ENCODE peak calls at places on chromosomes 1 and 21, in nine cellular contexts. S, K, Z, A, G, Y, O, T and C are unnamed samples. For H3K36me3 and H3K27me3, the result is how much of the 10 kb centered on the place peaks cover.

GRCh38 chr1:51255331-51255730 is 19.3 kb downstream of the RNF11 start:
- DNase-seq in O (no peak), K (peak), T (no peak), A (no peak), S (no peak), G (no peak), Z (no peak), Y (no peak), C (no peak)

GRCh38 chr1:51341876-51342496 is 11.6 kb upstream of the TTC39A start:
- DNase-seq in S (no peak), K (no peak), Z (no peak), O (no peak), T (no peak), G (no peak), Y (no peak), A (no peak), C (no peak)

GRCh38 chr1:115337276-115337632 is 795 bp downstream of the NGF start:
- DNase-seq in A (no peak), K (no peak), O (no peak), G (no peak), Y (peak), Z (no peak), T (no peak), S (no peak), C (peak)

GRCh38 chr1:43531453-43531905 is 796 bp downstream of the PTPRF start:
- DNase-seq in Y (peak), O (peak), S (no peak), A (no peak), T (peak), Z (no peak), G (peak), K (no peak), C (peak)

GRCh38 chr1:17920881-17921635 is 165.9 kb downstream of the ACTL8 start:
- DNase-seq in A (no peak), G (no peak), Z (no peak), O (no peak), T (no peak), S (no peak), K (no peak), Y (no peak), C (no peak)

GRCh38 chr1:13801232-13801631 is 101.2 kb downstream of the PRDM2 start:
- DNase-seq in G (no peak), S (peak), Y (no peak), K (peak), T (no peak), A (no peak), Z (no peak), O (peak), C (no peak)

GRCh38 chr1:51487628-51488027 is 31.4 kb downstream of the EPS15 start:
- DNase-seq in Y (no peak), T (peak), G (no peak), A (no peak), K (no peak), S (no peak), Z (no peak), O (no peak), C (no peak)

GRCh38 chr1:210400043-210400840 is 71.5 kb downstream of the HHAT start:
- DNase-seq in Z (peak), K (peak), O (peak), A (peak), Y (peak), S (peak), G (no peak), T (peak), C (peak)

GRCh38 chr1:181798191-181798926 is 263.2 kb downstream of the ZNF648 start:
- DNase-seq in K (no peak), O (no peak), Z (no peak), Y (no peak), S (no peak), G (no peak), T (no peak), A (no peak), C (no peak)

GRCh38 chr21:44082648-44083436 is 24.4 kb upstream of the PWP2 start:
- DNase-seq in G (no peak), K (no peak), S (peak), T (no peak), Z (no peak), O (no peak), Y (no peak), A (no peak), C (no peak)

GRCh38 chr1:177873238-177873637 is 96.6 kb downstream of the SEC16B start:
- DNase-seq in A (peak), Z (no peak), O (no peak), Y (peak), T (no peak), S (peak), K (peak), G (no peak), C (no peak)

GRCh38 chr1:168613689-168614655 is 37.6 kb downstream of the XCL1 start:
- DNase-seq in G (no peak), S (no peak), K (peak), Y (no peak), A (no peak), Z (no peak), O (no peak), T (peak), C (peak)

GRCh38 chr1:32400876-32401631 is 6.8 kb upstream of the BSDC1 start:
- DNase-seq in S (peak), T (peak), Y (peak), K (peak), O (peak), A (peak), G (peak), Z (no peak), C (peak)

GRCh38 chr1:2269193-2269921 is 41.2 kb downstream of the SKI start:
- DNase-seq in Z (no peak), S (no peak), O (no peak), T (no peak), Y (peak), A (no peak), G (no peak), K (no peak), C (no peak)

GRCh38 chr1:222048030-222048632 is 306.2 kb upstream of the DUSP10 start:
- DNase-seq in Y (peak), T (no peak), K (peak), A (no peak), G (no peak), S (peak), O (no peak), Z (no peak), C (no peak)

GRCh38 chr1:16716691-16717173 is 23.6 kb upstream of the RNU1-4 start:
- DNase-seq in Y (no peak), Z (no peak), O (no peak), G (no peak), T (no peak), A (no peak), K (no peak), S (no peak), C (no peak)

GRCh38 chr1:3368711-3369436 is 85.6 kb upstream of the ARHGEF16 start:
- DNase-seq in O (no peak), A (no peak), Z (no peak), Y (peak), S (peak), T (no peak), K (peak), G (no peak), C (no peak)

GRCh38 chr1:64469614-64469976 is 334 bp upstream of the CACHD1 start:
- DNase-seq in Y (peak), S (peak), K (peak), O (no peak), T (no peak), Z (no peak), A (no peak), G (no peak), C (no peak)

GRCh38 chr1:118300808-118301207 is 115.8 kb upstream of the SPAG17 start:
- DNase-seq in S (no peak), K (no peak), T (peak), G (no peak), Z (peak), Y (no peak), A (no peak), O (no peak), C (no peak)

GRCh38 chr1:236795757-236796719 is 946 bp downstream of the MTR start:
- DNase-seq in G (no peak), A (peak), Y (peak), K (peak), Z (no peak), O (peak), T (peak), S (peak), C (no peak)

GRCh38 chr1:218242171-218242570 is 42.9 kb upstream of the RRP15 start:
- DNase-seq in G (no peak), T (no peak), K (peak), O (no peak), Y (no peak), Z (no peak), A (no peak), S (peak), C (no peak)

GRCh38 chr1:109152196-109152595 is 38.3 kb downstream of the ELAPOR1 start:
- DNase-seq in G (no peak), Y (no peak), Z (no peak), T (no peak), S (no peak), A (no peak), K (no peak), O (peak), C (no peak)

GRCh38 chr1:227489572-227489971 is 73.8 kb upstream of the ZNF678 start:
- DNase-seq in Z (no peak), Y (no peak), K (no peak), O (no peak), T (no peak), S (no peak), A (no peak), G (no peak), C (no peak)

GRCh38 chr1:16719571-16720402 is 20.5 kb upstream of the RNU1-4 start:
- DNase-seq in Y (no peak), Z (no peak), K (no peak), S (no peak), T (no peak), O (no peak), G (no peak), A (no peak), C (no peak)

GRCh38 chr1:81412954-81413353 is 387.8 kb upstream of the ADGRL2 start:
- DNase-seq in K (no peak), Z (peak), G (no peak), O (no peak), Y (no peak), S (no peak), A (no peak), T (no peak), C (no peak)

GRCh38 chr1:54276617-54277450 is 76.9 kb downstream of the MRPL37 start:
- DNase-seq in Y (no peak), T (no peak), O (no peak), K (no peak), G (no peak), A (peak), S (no peak), Z (no peak), C (no peak)
- H3K36me3 ChIP-seq in Y (under half), T (under half), O (under half), K (under half), G (under half), A (under half), S (under half), Z (under half), C (under half)

GRCh38 chr1:212754193-212754592 is 37.4 kb downstream of the NSL1 start:
- DNase-seq in A (no peak), Y (no peak), K (no peak), O (no peak), S (no peak), Z (no peak), G (no peak), T (no peak), C (no peak)
- H3K27me3 ChIP-seq in A (under half), Y (under half), K (under half), O (under half), S (under half), Z (under half), G (under half), T (under half), C (under half)

GRCh38 chr1:156476501-156477298 is 23.9 kb downstream of the MEF2D start:
- DNase-seq in O (no peak), Y (peak), T (no peak), Z (no peak), S (peak), A (peak), G (no peak), K (peak), C (peak)
- H3K36me3 ChIP-seq in O (under half), Y (half or more), T (half or more), Z (under half), S (half or more), A (under half), G (half or more), K (under half), C (under half)

DNA sequence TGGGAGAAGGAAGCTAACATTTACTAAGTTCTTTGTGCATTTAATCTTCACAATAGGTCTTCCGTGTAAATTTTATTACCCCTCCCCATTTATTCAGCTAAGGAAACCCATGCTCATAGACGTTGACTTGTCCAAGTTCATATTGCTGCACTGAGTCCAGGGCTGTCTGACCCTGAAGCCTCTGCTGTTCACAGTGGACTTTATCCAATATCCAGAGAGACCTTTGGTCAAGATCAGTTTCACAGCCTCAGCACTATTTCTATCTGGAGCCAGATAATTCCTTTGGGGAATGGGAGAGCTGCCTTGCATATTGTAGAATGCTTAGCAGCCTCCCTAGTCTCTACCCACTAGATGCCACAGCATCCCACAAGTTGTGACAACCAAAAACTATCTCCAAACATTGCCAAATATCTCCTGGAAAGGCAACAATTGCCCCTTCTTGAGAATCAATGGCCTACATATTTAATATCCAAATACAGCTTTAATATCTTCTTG is 26.4 kb downstream of the ILDR2 start:
- DNase-seq in O (no peak), Y (no peak), T (no peak), S (no peak), A (no peak), G (no peak), Z (no peak), K (no peak), C (no peak)
- H3K27me3 ChIP-seq in O (under half), Y (under half), T (under half), S (under half), A (under half), G (under half), Z (under half), K (under half), C (under half)

GRCh38 chr21:34857874-34858273 is 189.1 kb downstream of the CLIC6 start:
- DNase-seq in S (no peak), K (no peak), G (no peak), Z (no peak), Y (peak), A (no peak), O (no peak), T (no peak), C (no peak)
- H3K36me3 ChIP-seq in S (under half), K (under half), G (half or more), Z (under half), Y (half or more), A (under half), O (under half), T (under half), C (under half)

DNA sequence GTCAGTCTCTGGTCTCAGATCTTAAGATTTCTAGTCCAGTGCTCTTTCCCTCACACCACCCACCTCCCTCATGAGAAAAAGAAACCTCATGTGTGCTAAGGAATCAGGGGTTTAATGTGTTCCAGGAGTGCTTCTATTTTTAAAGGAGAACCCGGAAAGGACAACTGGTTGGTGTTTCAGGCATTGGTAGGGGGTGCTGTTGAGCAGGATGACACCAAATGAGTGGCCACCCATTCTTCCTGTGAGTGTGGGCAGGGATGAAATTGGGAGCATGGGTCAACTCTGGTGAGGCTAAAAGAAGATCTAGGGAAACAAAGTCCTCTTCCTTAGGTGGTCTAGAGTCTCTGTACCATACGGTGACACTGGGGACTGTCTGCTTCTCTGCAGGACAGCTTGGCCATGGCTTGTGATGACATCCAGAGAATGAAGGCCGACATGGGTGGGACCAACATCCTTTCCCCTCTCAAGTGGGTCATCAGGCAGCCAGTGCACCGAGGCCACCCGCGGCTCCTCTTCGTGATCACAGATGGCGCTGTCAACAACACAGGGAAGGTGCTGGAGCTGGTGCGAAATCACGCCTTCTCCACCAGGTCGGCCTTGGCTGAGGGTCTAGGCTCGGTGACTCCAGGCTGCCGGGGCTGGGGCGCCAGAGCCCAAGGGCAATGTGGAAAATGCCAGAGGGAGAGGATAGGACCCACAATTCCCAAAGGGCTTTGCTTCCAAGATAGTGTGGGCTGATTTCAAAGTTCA is 39.3 kb downstream of the VWA5B1 start:
- DNase-seq in K (no peak), S (peak), Y (no peak), O (no peak), T (no peak), A (no peak), G (no peak), Z (no peak), C (no peak)
- H3K27me3 ChIP-seq in K (under half), S (under half), Y (under half), O (under half), T (under half), A (under half), G (under half), Z (under half), C (under half)

GRCh38 chr1:206732508-206732907 is 38.1 kb upstream of the IL19 start:
- DNase-seq in K (no peak), Z (no peak), Y (no peak), T (no peak), A (no peak), O (no peak), G (no peak), S (no peak), C (no peak)

GRCh38 chr1:206728588-206728987 is 42.0 kb upstream of the IL19 start:
- DNase-seq in S (no peak), K (no peak), Z (no peak), G (no peak), A (no peak), O (no peak), Y (no peak), T (no peak), C (no peak)

GRCh38 chr1:206729050-206729449 is 41.5 kb upstream of the IL19 start:
- DNase-seq in Z (no peak), K (no peak), A (no peak), G (no peak), S (no peak), O (no peak), Y (no peak), T (no peak), C (no peak)

GRCh38 chr1:206727981-206728380 is 42.6 kb upstream of the IL19 start:
- DNase-seq in Y (no peak), A (no peak), T (no peak), K (no peak), O (no peak), G (no peak), S (no peak), Z (no peak), C (no peak)

DNA sequence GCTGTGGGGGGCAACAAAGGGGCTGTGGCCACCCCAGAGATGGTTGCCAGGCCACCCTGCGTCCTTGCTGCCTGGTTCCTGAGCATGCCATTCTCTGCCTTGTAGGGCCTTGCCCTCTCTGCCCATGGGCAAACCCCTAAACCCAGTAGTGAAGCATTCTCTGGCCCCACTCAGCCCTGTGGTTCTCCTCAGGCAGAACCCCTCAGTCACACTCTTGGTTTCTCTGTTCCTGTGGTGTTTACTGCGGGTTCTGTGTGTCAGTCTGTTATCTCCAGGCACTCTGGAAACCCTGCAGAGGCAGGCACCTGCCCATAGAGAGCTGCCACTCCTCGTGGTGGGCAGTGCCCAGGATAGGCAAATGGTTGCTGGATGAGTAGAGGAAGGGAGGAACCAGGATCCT is 41.1 kb upstream of the IL19 start:
- DNase-seq in S (no peak), Z (no peak), O (no peak), A (no peak), K (no peak), Y (no peak), T (no peak), G (no peak), C (no peak)
- H3K36me3 ChIP-seq in S (under half), Z (under half), O (under half), A (under half), K (under half), Y (under half), T (under half), G (half or more), C (under half)

DNA sequence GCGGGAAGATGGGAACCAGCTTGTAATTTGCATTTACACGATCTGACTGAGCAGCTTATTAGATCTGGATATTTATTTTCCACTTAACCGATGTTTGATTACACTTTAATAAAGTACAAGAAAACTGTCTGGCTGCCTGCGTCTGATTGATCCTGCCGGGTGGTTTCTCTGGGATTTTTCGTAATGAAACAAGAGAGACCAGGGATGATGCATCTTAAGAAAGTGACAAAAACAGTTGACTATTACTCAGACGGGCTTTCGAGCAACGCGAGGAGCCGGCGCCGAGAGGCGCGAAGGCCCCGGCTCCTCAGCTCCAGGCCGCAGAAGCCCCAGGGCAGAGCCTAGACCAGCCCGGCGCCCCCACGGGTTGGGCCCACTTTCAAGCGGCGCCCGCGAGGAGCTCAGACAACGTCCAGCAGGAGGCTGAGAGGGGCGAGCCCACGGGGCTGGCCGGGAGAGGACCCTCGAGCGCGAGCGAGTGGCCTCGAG is 118.1 kb upstream of the BARHL2 start:
- DNase-seq in S (no peak), Z (no peak), Y (peak), G (no peak), O (no peak), A (no peak), K (no peak), T (peak), C (no peak)
- H3K27me3 ChIP-seq in S (half or more), Z (half or more), Y (half or more), G (half or more), O (under half), A (under half), K (under half), T (half or more), C (under half)